ENCODE peak calls at places on chromosome 9, in four cellular contexts. M is OCI-LY7, K is cardiac muscle cell, G is IMR-90. J is an unnamed sample.

GRCh38 chr9:71929223-71929622 is 17.8 kb downstream of the C9orf85 start:
- DNase-seq in M (no peak), K (no peak), G (peak; percentile 82), J (no peak)

GRCh38 chr9:93517331-93517730 is 59.1 kb upstream of the PHF2 start:
- DNase-seq in M (no peak), K (peak; percentile 28), G (peak; percentile 53), J (no peak)

GRCh38 chr9:279674-280073 is 65.0 kb downstream of the DOCK8 start:
- DNase-seq in M (no peak), K (no peak), G (no peak), J (no peak)

GRCh38 chr9:100091650-100092049 is 7.2 kb downstream of the ERP44 start:
- DNase-seq in M (no peak), K (no peak), G (no peak), J (no peak)

GRCh38 chr9:32879335-32879734 is 96.0 kb downstream of the TMEM215 start:
- DNase-seq in M (no peak), K (no peak), G (no peak), J (no peak)

GRCh38 chr9:37036237-37037136 is 2.4 kb upstream of the PAX5 start:
- DNase-seq in M (peak; percentile 88), K (peak; percentile 37), G (peak; percentile 12), J (peak; percentile 42)

GRCh38 chr9:8613346-8613825 is 813.8 kb upstream of the DMAC1 start:
- DNase-seq in M (no peak), K (peak; percentile 14), G (no peak), J (no peak)

GRCh38 chr9:69180670-69181069 is 6.6 kb downstream of the TJP2 start:
- DNase-seq in M (no peak), K (peak; percentile 93), G (peak; percentile 99), J (no peak)

GRCh38 chr9:16485575-16486321 is 384.7 kb downstream of the BNC2 start:
- DNase-seq in M (no peak), K (no peak), G (no peak), J (no peak)

GRCh38 chr9:115730396-115730795 is 423.2 kb upstream of the PAPPA start:
- DNase-seq in M (no peak), K (no peak), G (no peak), J (no peak)

GRCh38 chr9:127979333-127980055 is 1.3 kb downstream of the EEIG1 start:
- DNase-seq in M (peak; percentile 84), K (peak; percentile 40), G (peak; percentile 29), J (peak; percentile 18)

GRCh38 chr9:6149315-6149714 is 66.3 kb upstream of the IL33 start:
- DNase-seq in M (no peak), K (peak; percentile 45), G (no peak), J (no peak)

GRCh38 chr9:33517373-33517772 is 6.7 kb upstream of the ANKRD18B start:
- DNase-seq in M (peak; percentile 33), K (peak; percentile 66), G (peak; percentile 60), J (no peak)

GRCh38 chr9:27473135-27473534 is 51.0 kb upstream of the IFNK start:
- DNase-seq in M (no peak), K (peak; percentile 13), G (no peak), J (no peak)

GRCh38 chr9:105244996-105245719 is 707 bp downstream of the SLC44A1 start:
- DNase-seq in M (peak; percentile 59), K (peak; percentile 46), G (no peak), J (peak; percentile 23)

GRCh38 chr9:72313507-72313906 is 51.5 kb downstream of the ZFAND5 start:
- DNase-seq in M (no peak), K (no peak), G (no peak), J (no peak)

GRCh38 chr9:69333716-69334115 is 8.7 kb downstream of the ENTREP1 start:
- DNase-seq in M (no peak), K (no peak), G (no peak), J (no peak)

GRCh38 chr9:98391884-98392283 is 136.4 kb upstream of the TBC1D2 start:
- DNase-seq in M (no peak), K (no peak), G (no peak), J (no peak)

GRCh38 chr9:134925011-134925511 is 7.3 kb upstream of the FCN1 start:
- DNase-seq in M (no peak), K (no peak), G (no peak), J (no peak)

DNA sequence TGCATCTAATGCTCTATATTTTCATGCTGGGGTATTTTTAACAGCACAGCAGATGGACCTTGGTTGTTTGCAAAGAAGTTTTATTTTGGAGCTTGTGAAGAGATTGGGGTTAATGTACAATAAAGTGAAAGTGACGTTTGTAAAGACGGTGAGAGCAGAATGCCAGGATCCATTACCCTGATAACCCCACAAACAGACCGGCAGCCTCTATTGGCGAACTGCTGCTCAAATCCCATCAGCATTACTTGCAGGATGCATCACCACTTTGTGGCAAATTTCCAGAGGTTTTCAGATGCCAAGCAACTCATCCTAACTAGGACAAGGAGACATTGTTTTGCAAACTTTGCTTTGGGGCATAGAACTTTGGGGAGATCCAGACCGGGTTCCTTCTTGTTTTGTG is 383.3 kb upstream of the ZNF462 start:
- DNase-seq in M (no peak), K (peak; percentile 54), G (no peak), J (no peak)
- TF ChIP-seq CTCF in M (no peak), K (no peak), G (no peak), J (no peak)

GRCh38 chr9:137428311-137428630 is 5.1 kb downstream of the NOXA1 start:
- DNase-seq in M (no peak), K (no peak), G (no peak), J (no peak)
- TF ChIP-seq CTCF in M (no peak), K (no peak), G (no peak), J (no peak)

GRCh38 chr9:135961811-135962695 is 880 bp upstream of the UBAC1 start:
- DNase-seq in M (no peak), K (no peak), G (no peak), J (no peak)

GRCh38 chr9:135960328-135961276 is 571 bp downstream of the UBAC1 start:
- DNase-seq in M (no peak), K (peak; percentile 17), G (no peak), J (peak; percentile 26)

GRCh38 chr9:135962696-135963307 is 1.6 kb upstream of the UBAC1 start:
- DNase-seq in M (no peak), K (no peak), G (no peak), J (no peak)

GRCh38 chr9:135959814-135960213 is 1.4 kb downstream of the UBAC1 start:
- DNase-seq in M (no peak), K (no peak), G (no peak), J (no peak)

DNA sequence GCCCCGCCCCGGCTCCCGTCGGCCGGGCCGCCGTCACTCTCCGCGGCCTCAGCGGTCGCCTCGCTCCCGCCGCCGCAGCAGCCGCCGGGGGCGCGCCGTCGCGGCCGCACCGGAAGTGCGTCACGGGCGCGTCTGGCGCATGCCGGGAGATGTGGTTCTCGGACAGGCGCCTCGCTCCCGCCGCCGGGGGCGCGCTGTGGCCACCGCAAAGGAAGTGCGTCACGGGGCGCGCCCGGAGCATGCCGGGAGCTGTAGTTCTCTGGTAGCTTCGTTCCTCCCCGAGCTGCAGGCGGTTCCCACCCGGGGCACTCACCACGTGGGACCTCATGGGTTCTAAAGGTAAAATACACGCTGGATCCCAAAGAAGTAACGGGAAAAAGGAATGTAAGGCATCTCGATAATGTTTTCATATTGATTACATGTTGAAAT is at the start of gene UBAC1:
- DNase-seq in M (peak; percentile 97), K (peak; percentile 97), G (peak; percentile 94), J (peak; percentile 86)
- TF ChIP-seq CTCF in M (peak; percentile 9), K (no peak), G (peak; percentile 55), J (peak; percentile 44)

DNA sequence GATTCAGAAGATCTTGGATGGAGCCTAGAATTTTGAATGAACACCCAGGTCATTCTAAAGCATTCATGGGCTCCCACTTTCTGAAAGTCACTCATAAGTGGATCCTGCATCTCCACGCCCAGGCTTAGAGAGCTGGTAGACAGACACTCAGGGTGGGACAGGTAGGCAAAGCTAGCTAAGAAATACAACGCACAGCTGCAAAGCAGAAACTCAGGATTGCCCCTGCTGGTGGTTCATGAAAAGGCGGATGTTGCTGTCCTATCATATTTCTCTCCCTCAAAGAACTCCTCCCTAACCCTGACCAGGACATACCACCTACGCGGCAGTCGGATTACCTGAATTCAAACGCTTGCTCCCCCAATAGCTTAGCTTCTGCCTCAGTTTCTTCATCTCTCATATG is 226.5 kb downstream of the GLIS3 start:
- DNase-seq in M (peak; percentile 8), K (no peak), G (no peak), J (no peak)
- TF ChIP-seq CTCF in M (peak; percentile 63), K (peak; percentile 31), G (peak; percentile 9), J (peak; percentile 53)

DNA sequence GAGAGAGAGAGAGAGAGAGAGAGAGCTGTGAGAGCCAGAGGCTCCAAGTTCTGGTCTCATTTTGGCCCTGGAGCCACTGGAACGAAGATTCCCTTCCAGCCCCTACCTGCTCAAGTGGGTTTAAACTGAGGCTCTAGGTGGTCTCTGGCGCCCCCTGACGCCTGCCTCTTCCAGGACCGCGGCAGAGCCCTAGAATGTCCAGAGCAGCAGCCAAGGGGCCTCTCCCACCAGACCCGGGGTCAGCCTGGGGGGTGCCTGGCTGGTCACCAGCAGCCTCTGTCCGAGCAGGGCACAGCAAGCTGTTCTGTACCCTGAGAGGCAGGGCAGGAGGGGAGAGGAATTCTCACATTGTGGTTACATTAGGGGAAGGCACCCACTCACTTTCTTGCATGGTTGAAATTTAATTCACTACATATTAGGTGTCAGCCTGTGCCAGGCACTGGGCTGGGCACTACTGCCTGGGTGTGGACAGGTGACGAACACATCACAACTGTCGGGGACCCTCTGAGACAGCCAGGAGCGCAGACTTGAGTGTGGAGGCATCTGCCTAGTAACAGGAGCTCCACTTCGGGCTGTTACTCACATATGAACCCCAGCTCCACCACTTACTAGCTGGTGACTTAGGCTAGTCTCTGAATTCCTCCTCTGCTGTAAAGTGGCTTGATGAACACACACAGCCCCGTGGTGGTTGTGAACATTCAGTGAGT is 44.5 kb downstream of the AMBP start:
- DNase-seq in M (peak; percentile 3), K (peak; percentile 32), G (no peak), J (peak; percentile 53)
- TF ChIP-seq CTCF in M (peak; percentile 54), K (peak; percentile 55), G (peak; percentile 44), J (peak; percentile 63)

GRCh38 chr9:75238311-75238976 is 150.1 kb downstream of the OSTF1 start:
- DNase-seq in M (peak; percentile 27), K (peak; percentile 74), G (peak; percentile 68), J (peak; percentile 48)
- TF ChIP-seq CTCF in M (peak; percentile 66), K (peak; percentile 60), G (peak; percentile 57), J (peak; percentile 75)

J was measured in neural crest cell.